ENCODE peak calls at places on chromosomes 4 and X, in four cellular contexts. One of them, this sample, is unnamed.

GRCh38 chr4:74158561-74159396 is 861 bp downstream of the MTHFD2L start:
- DNase-seq in choroid plexus epithelial cell: peak
- DNase-seq in upper lobe of right lung: no peak
- DNase-seq in HFFc6: peak
- DNase-seq in this sample: no peak

GRCh38 chr4:87270144-87270543 is 49.7 kb upstream of the KLHL8 start:
- DNase-seq in choroid plexus epithelial cell: peak
- DNase-seq in upper lobe of right lung: no peak
- DNase-seq in HFFc6: peak
- DNase-seq in this sample: no peak

GRCh38 chr4:105197777-105198176 is 51.1 kb downstream of the TET2 start:
- DNase-seq in choroid plexus epithelial cell: peak
- DNase-seq in upper lobe of right lung: no peak
- DNase-seq in HFFc6: no peak
- DNase-seq in this sample: no peak

GRCh38 chr4:8283161-8283560 is 13.6 kb downstream of the HTRA3 start:
- DNase-seq in choroid plexus epithelial cell: no peak
- DNase-seq in upper lobe of right lung: no peak
- DNase-seq in HFFc6: no peak
- DNase-seq in this sample: no peak

GRCh38 chr4:74543983-74544382 is 99.0 kb downstream of the AREG start:
- DNase-seq in choroid plexus epithelial cell: peak
- DNase-seq in upper lobe of right lung: no peak
- DNase-seq in HFFc6: peak
- DNase-seq in this sample: no peak

GRCh38 chr4:173399016-173399415 is at the start of gene SCRG1:
- DNase-seq in choroid plexus epithelial cell: no peak
- DNase-seq in upper lobe of right lung: no peak
- DNase-seq in HFFc6: no peak
- DNase-seq in this sample: no peak

GRCh38 chrX:123988423-123989116 is 27.1 kb downstream of the STAG2 start:
- DNase-seq in choroid plexus epithelial cell: no peak
- DNase-seq in upper lobe of right lung: no peak
- DNase-seq in HFFc6: no peak
- DNase-seq in this sample: no peak

GRCh38 chrX:30883141-30883540 is 5.9 kb downstream of the TAB3 start:
- DNase-seq in choroid plexus epithelial cell: no peak
- DNase-seq in upper lobe of right lung: no peak
- DNase-seq in HFFc6: no peak
- DNase-seq in this sample: no peak

GRCh38 chr4:26815686-26816085 is 45.0 kb upstream of the STIM2 start:
- DNase-seq in choroid plexus epithelial cell: no peak
- DNase-seq in upper lobe of right lung: no peak
- DNase-seq in HFFc6: no peak
- DNase-seq in this sample: no peak

GRCh38 chr4:122652379-122652778 is 31.5 kb upstream of the IL21 start:
- DNase-seq in choroid plexus epithelial cell: peak
- DNase-seq in upper lobe of right lung: no peak
- DNase-seq in HFFc6: peak
- DNase-seq in this sample: no peak

GRCh38 chrX:12657881-12658280 is 133.3 kb upstream of the PRPS2 start:
- DNase-seq in choroid plexus epithelial cell: no peak
- DNase-seq in upper lobe of right lung: no peak
- DNase-seq in HFFc6: no peak
- DNase-seq in this sample: no peak

GRCh38 chrX:41491267-41492004 is 44.3 kb downstream of the NYX start:
- DNase-seq in choroid plexus epithelial cell: peak
- DNase-seq in upper lobe of right lung: no peak
- DNase-seq in HFFc6: peak
- DNase-seq in this sample: peak

GRCh38 chr4:12172198-12172970 is 743.7 kb upstream of the HS3ST1 start:
- DNase-seq in choroid plexus epithelial cell: no peak
- DNase-seq in upper lobe of right lung: no peak
- DNase-seq in HFFc6: no peak
- DNase-seq in this sample: no peak

GRCh38 chrX:36963852-36964251 is 44.3 kb upstream of the FAM47C start:
- DNase-seq in choroid plexus epithelial cell: no peak
- DNase-seq in upper lobe of right lung: no peak
- DNase-seq in HFFc6: no peak
- DNase-seq in this sample: no peak

GRCh38 chr4:31089815-31090214 is 369.6 kb downstream of the PCDH7 start:
- DNase-seq in choroid plexus epithelial cell: peak
- DNase-seq in upper lobe of right lung: peak
- DNase-seq in HFFc6: no peak
- DNase-seq in this sample: no peak

GRCh38 chr4:76892601-76893000 is 5.3 kb downstream of the SOWAHB start:
- DNase-seq in choroid plexus epithelial cell: no peak
- DNase-seq in upper lobe of right lung: no peak
- DNase-seq in HFFc6: no peak
- DNase-seq in this sample: no peak

GRCh38 chr4:146472404-146472803 is 49.3 kb downstream of the SLC10A7 start:
- DNase-seq in choroid plexus epithelial cell: no peak
- DNase-seq in upper lobe of right lung: no peak
- DNase-seq in HFFc6: no peak
- DNase-seq in this sample: no peak

GRCh38 chr4:8917321-8917811 is 45.7 kb upstream of the HMX1 start:
- DNase-seq in choroid plexus epithelial cell: no peak
- DNase-seq in upper lobe of right lung: peak
- DNase-seq in HFFc6: no peak
- DNase-seq in this sample: peak

GRCh38 chrX:50202539-50202938 is 1.7 kb upstream of the AKAP4 start:
- DNase-seq in choroid plexus epithelial cell: peak
- DNase-seq in upper lobe of right lung: no peak
- DNase-seq in HFFc6: peak
- DNase-seq in this sample: no peak

GRCh38 chr4:53477038-53477565 is 99.7 kb downstream of the FIP1L1 start:
- DNase-seq in choroid plexus epithelial cell: peak
- DNase-seq in upper lobe of right lung: no peak
- DNase-seq in HFFc6: no peak
- DNase-seq in this sample: no peak

GRCh38 chr4:96639932-96640331 is 800.0 kb downstream of the PDHA2 start:
- DNase-seq in choroid plexus epithelial cell: no peak
- DNase-seq in upper lobe of right lung: no peak
- DNase-seq in HFFc6: no peak
- DNase-seq in this sample: no peak

GRCh38 chr4:156634612-156635011 is 337.0 kb downstream of the PDGFC start:
- DNase-seq in choroid plexus epithelial cell: peak
- DNase-seq in upper lobe of right lung: no peak
- DNase-seq in HFFc6: no peak
- DNase-seq in this sample: no peak

GRCh38 chr4:15778191-15778741 is at the start of gene CD38:
- DNase-seq in choroid plexus epithelial cell: peak
- DNase-seq in upper lobe of right lung: peak
- DNase-seq in HFFc6: no peak
- DNase-seq in this sample: no peak

GRCh38 chr4:155047755-155048154 is 160.7 kb upstream of the NPY2R start:
- DNase-seq in choroid plexus epithelial cell: peak
- DNase-seq in upper lobe of right lung: no peak
- DNase-seq in HFFc6: no peak
- DNase-seq in this sample: no peak

GRCh38 chrX:97843200-97843811 is 959.6 kb downstream of the RPA4 start:
- DNase-seq in choroid plexus epithelial cell: no peak
- DNase-seq in upper lobe of right lung: no peak
- DNase-seq in HFFc6: no peak
- DNase-seq in this sample: no peak

DNA sequence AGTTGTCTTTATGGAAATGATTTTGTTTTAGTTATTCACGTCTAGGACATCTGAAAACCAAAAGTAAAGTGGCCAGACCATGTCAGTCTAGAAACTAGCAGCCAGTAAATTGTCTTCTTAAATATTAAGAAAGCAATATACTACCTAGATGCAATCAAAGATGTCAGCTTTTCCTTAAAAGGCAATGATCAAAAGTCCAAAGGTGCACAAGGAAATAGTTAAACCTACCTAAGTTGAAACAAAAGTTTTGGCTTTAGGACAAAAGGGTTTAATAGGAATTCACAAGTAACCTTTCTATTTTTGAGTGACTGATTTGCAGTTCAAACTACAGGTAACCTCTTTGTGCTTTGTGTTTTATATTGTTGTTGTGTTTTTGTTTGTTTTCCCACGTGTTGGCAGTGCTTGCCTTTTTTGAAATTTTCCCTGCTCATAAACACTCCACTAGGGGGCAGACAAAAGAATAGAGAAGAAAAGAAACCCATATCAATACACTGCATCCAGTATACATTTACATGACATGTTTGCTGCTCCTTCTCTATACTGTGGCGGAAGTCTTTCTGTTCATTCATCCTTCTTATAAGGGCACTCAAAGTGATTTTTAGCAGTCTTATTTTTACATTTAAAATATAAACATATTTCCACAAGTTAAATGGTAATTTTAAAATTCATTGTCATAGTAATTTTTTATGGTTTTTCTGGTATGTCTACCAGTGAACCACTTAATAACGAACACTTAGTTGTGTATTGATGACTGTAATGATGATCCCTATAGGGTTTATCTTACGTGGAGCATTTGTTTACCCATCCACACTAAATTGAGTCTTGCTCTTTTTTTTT is 62.7 kb downstream of the GAB1 start:
- DNase-seq in choroid plexus epithelial cell: peak
- DNase-seq in upper lobe of right lung: no peak
- DNase-seq in HFFc6: peak
- DNase-seq in this sample: no peak
- TF ChIP-seq CTCF in choroid plexus epithelial cell: peak
- TF ChIP-seq CTCF in upper lobe of right lung: peak
- TF ChIP-seq CTCF in HFFc6: peak
- TF ChIP-seq CTCF in this sample: peak

GRCh38 chrX:53452812-53453211 is 18.6 kb upstream of the HSD17B10 start:
- DNase-seq in choroid plexus epithelial cell: no peak
- DNase-seq in upper lobe of right lung: no peak
- DNase-seq in HFFc6: no peak
- DNase-seq in this sample: no peak

GRCh38 chrX:53456254-53456653 is 22.1 kb upstream of the HSD17B10 start:
- DNase-seq in choroid plexus epithelial cell: peak
- DNase-seq in upper lobe of right lung: no peak
- DNase-seq in HFFc6: peak
- DNase-seq in this sample: no peak

DNA sequence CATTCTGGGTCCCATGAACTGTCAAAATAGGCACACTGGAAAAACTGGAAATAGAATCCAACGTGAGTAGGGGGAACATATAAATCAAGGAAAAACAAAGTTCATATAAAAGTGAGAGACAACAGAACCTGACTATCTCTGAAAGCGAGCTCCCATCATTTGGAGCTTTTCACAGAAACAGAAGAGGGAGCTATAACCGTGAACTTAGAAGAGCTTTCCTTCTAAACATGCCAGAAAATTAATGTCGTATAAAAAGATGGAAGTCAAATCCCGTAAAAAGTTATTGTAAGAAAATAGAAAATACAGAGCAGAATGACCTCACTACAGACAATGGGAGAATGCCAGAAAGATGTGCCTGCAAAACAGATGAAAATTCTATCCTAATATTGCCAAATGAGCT is 23.9 kb upstream of the HSD17B10 start:
- DNase-seq in choroid plexus epithelial cell: peak
- DNase-seq in upper lobe of right lung: no peak
- DNase-seq in HFFc6: peak
- DNase-seq in this sample: no peak
- TF ChIP-seq CTCF in choroid plexus epithelial cell: peak
- TF ChIP-seq CTCF in upper lobe of right lung: no peak
- TF ChIP-seq CTCF in HFFc6: peak
- TF ChIP-seq CTCF in this sample: no peak

DNA sequence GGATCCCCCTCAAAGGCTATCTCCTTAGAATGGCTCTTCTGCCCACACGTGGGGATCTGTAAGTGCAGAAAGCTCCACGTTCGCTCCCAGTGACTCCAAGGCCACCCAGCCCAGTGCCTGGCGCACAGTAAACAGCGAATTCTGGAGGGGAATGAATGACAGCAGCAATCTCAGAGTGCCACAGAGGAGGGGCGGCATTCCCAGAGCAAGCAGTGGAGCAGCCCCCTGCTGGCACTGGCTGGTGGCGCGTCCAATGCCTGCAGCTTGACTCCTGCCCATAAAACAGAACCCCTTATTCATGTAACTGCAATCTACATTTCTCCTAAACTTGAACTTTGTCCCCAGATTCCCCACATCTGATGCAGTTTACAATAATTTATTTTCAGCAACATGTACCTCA is 6.9 kb upstream of the HELT start:
- DNase-seq in choroid plexus epithelial cell: no peak
- DNase-seq in upper lobe of right lung: no peak
- DNase-seq in HFFc6: no peak
- DNase-seq in this sample: no peak
- TF ChIP-seq CTCF in choroid plexus epithelial cell: peak
- TF ChIP-seq CTCF in upper lobe of right lung: peak
- TF ChIP-seq CTCF in HFFc6: peak
- TF ChIP-seq CTCF in this sample: peak

DNA sequence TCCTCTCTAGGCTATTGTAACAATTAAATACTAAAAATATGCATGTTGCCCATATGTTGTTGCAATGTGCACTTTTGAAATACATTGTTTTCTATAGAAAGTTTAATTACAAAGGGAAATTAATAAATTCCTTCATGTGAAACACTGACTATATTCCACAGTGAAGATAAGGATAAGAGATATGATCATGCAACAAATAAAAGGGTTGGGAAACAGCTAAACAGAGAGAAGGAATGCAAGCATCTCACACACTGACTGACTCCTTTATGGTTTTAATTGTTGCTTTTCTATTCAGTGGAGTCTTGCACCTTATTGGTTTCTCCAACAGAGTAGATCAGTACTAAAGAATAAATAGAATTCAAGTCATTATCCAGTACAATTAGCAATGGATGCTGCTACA is 37.8 kb downstream of the ELOVL6 start:
- DNase-seq in choroid plexus epithelial cell: no peak
- DNase-seq in upper lobe of right lung: no peak
- DNase-seq in HFFc6: no peak
- DNase-seq in this sample: no peak
- TF ChIP-seq CTCF in choroid plexus epithelial cell: no peak
- TF ChIP-seq CTCF in upper lobe of right lung: no peak
- TF ChIP-seq CTCF in HFFc6: no peak
- TF ChIP-seq CTCF in this sample: no peak